ENCODE peak calls at places on chromosomes 3 and 15, in ten cellular contexts. One of them, this sample, is unnamed.

GRCh38 chr3:166444336-166444735 is 607.1 kb upstream of the BCHE start:
- DNase-seq in heart right ventricle: no peak
- DNase-seq in tibial nerve: no peak
- DNase-seq in PC-9: no peak
- DNase-seq in lower lobe of right lung: no peak
- DNase-seq in vagina: no peak
- DNase-seq in endothelial cell of umbilical vein: no peak
- DNase-seq in MM.1S: no peak
- DNase-seq in stomach: no peak
- DNase-seq in gastrocnemius medialis: no peak
- DNase-seq in this sample: no peak

GRCh38 chr3:24220859-24221657 is 273.6 kb downstream of the THRB start:
- DNase-seq in heart right ventricle: no peak
- DNase-seq in vagina: no peak
- DNase-seq in stomach: no peak
- DNase-seq in lower lobe of right lung: no peak
- DNase-seq in tibial nerve: no peak
- DNase-seq in gastrocnemius medialis: peak; percentile 24
- DNase-seq in MM.1S: no peak
- DNase-seq in PC-9: peak; percentile 83
- DNase-seq in endothelial cell of umbilical vein: peak; percentile 79
- DNase-seq in this sample: peak; percentile 77

GRCh38 chr15:77748078-77749064 is 115.7 kb upstream of the LINGO1 start:
- DNase-seq in endothelial cell of umbilical vein: no peak
- DNase-seq in stomach: no peak
- DNase-seq in tibial nerve: no peak
- DNase-seq in gastrocnemius medialis: no peak
- DNase-seq in PC-9: no peak
- DNase-seq in heart right ventricle: no peak
- DNase-seq in MM.1S: no peak
- DNase-seq in lower lobe of right lung: no peak
- DNase-seq in vagina: no peak
- DNase-seq in this sample: no peak

GRCh38 chr3:136804164-136804563 is 14.8 kb upstream of the SLC35G2 start:
- DNase-seq in lower lobe of right lung: no peak
- DNase-seq in heart right ventricle: no peak
- DNase-seq in gastrocnemius medialis: no peak
- DNase-seq in endothelial cell of umbilical vein: no peak
- DNase-seq in MM.1S: no peak
- DNase-seq in PC-9: no peak
- DNase-seq in stomach: no peak
- DNase-seq in tibial nerve: no peak
- DNase-seq in vagina: no peak
- DNase-seq in this sample: no peak

GRCh38 chr3:143307613-143308183 is 188.1 kb downstream of the CHST2 start:
- DNase-seq in vagina: no peak
- DNase-seq in gastrocnemius medialis: no peak
- DNase-seq in MM.1S: peak; percentile 28
- DNase-seq in heart right ventricle: peak; percentile 21
- DNase-seq in lower lobe of right lung: no peak
- DNase-seq in endothelial cell of umbilical vein: peak; percentile 81
- DNase-seq in stomach: peak; percentile 37
- DNase-seq in PC-9: no peak
- DNase-seq in tibial nerve: no peak
- DNase-seq in this sample: no peak

GRCh38 chr15:74788716-74789151 is 6.9 kb downstream of the CSK start:
- DNase-seq in stomach: no peak
- DNase-seq in heart right ventricle: no peak
- DNase-seq in tibial nerve: no peak
- DNase-seq in endothelial cell of umbilical vein: no peak
- DNase-seq in gastrocnemius medialis: no peak
- DNase-seq in PC-9: no peak
- DNase-seq in vagina: no peak
- DNase-seq in MM.1S: peak; percentile 81
- DNase-seq in lower lobe of right lung: no peak
- DNase-seq in this sample: no peak

GRCh38 chr3:114213262-114213668 is 24.1 kb downstream of the ZNF80 start:
- DNase-seq in PC-9: no peak
- DNase-seq in lower lobe of right lung: no peak
- DNase-seq in endothelial cell of umbilical vein: peak; percentile 82
- DNase-seq in gastrocnemius medialis: no peak
- DNase-seq in stomach: no peak
- DNase-seq in heart right ventricle: no peak
- DNase-seq in MM.1S: no peak
- DNase-seq in tibial nerve: no peak
- DNase-seq in vagina: no peak
- DNase-seq in this sample: no peak

GRCh38 chr3:63964287-63965073 is 52.3 kb upstream of the SCAANT1 start:
- DNase-seq in gastrocnemius medialis: no peak
- DNase-seq in tibial nerve: no peak
- DNase-seq in stomach: no peak
- DNase-seq in MM.1S: no peak
- DNase-seq in endothelial cell of umbilical vein: no peak
- DNase-seq in PC-9: no peak
- DNase-seq in lower lobe of right lung: no peak
- DNase-seq in vagina: no peak
- DNase-seq in heart right ventricle: no peak
- DNase-seq in this sample: no peak

GRCh38 chr3:129577356-129577755 is 29.1 kb downstream of the PLXND1 start:
- DNase-seq in lower lobe of right lung: no peak
- DNase-seq in tibial nerve: peak; percentile 64
- DNase-seq in gastrocnemius medialis: peak; percentile 46
- DNase-seq in PC-9: no peak
- DNase-seq in MM.1S: no peak
- DNase-seq in heart right ventricle: peak; percentile 75
- DNase-seq in stomach: no peak
- DNase-seq in endothelial cell of umbilical vein: no peak
- DNase-seq in vagina: no peak
- DNase-seq in this sample: peak; percentile 87

GRCh38 chr3:38561746-38562466 is 65.8 kb downstream of the EXOG start:
- DNase-seq in gastrocnemius medialis: peak; percentile 6
- DNase-seq in vagina: no peak
- DNase-seq in lower lobe of right lung: peak; percentile 16
- DNase-seq in MM.1S: no peak
- DNase-seq in PC-9: no peak
- DNase-seq in heart right ventricle: no peak
- DNase-seq in stomach: no peak
- DNase-seq in tibial nerve: no peak
- DNase-seq in endothelial cell of umbilical vein: no peak
- DNase-seq in this sample: no peak

GRCh38 chr15:31458591-31458990 is 132.0 kb downstream of the KLF13 start:
- DNase-seq in gastrocnemius medialis: no peak
- DNase-seq in vagina: no peak
- DNase-seq in tibial nerve: no peak
- DNase-seq in lower lobe of right lung: no peak
- DNase-seq in heart right ventricle: no peak
- DNase-seq in stomach: peak; percentile 1
- DNase-seq in PC-9: no peak
- DNase-seq in MM.1S: no peak
- DNase-seq in endothelial cell of umbilical vein: no peak
- DNase-seq in this sample: no peak

GRCh38 chr3:88057650-88058321 is 1.0 kb downstream of the CGGBP1 start:
- DNase-seq in endothelial cell of umbilical vein: peak; percentile 56
- DNase-seq in stomach: no peak
- DNase-seq in MM.1S: peak; percentile 12
- DNase-seq in vagina: no peak
- DNase-seq in lower lobe of right lung: no peak
- DNase-seq in heart right ventricle: no peak
- DNase-seq in gastrocnemius medialis: no peak
- DNase-seq in PC-9: no peak
- DNase-seq in tibial nerve: no peak
- DNase-seq in this sample: no peak

GRCh38 chr15:89442155-89442554 is 54.2 kb downstream of the RHCG start:
- DNase-seq in endothelial cell of umbilical vein: no peak
- DNase-seq in tibial nerve: no peak
- DNase-seq in lower lobe of right lung: no peak
- DNase-seq in heart right ventricle: no peak
- DNase-seq in stomach: no peak
- DNase-seq in vagina: no peak
- DNase-seq in MM.1S: no peak
- DNase-seq in PC-9: no peak
- DNase-seq in gastrocnemius medialis: no peak
- DNase-seq in this sample: no peak
- H3K27me3 ChIP-seq in endothelial cell of umbilical vein: peaks cover 7% of the 10 kb centered on the region
- H3K27me3 ChIP-seq in tibial nerve: no peaks in the 10 kb centered on the region
- H3K27me3 ChIP-seq in lower lobe of right lung: peaks cover 26% of the 10 kb centered on the region
- H3K27me3 ChIP-seq in heart right ventricle: peaks cover 5% of the 10 kb centered on the region
- H3K27me3 ChIP-seq in stomach: peaks cover 91% of the 10 kb centered on the region
- H3K27me3 ChIP-seq in vagina: no peaks in the 10 kb centered on the region
- H3K27me3 ChIP-seq in MM.1S: no peaks in the 10 kb centered on the region
- H3K27me3 ChIP-seq in PC-9: peaks cover 34% of the 10 kb centered on the region
- H3K27me3 ChIP-seq in gastrocnemius medialis: peaks cover 4% of the 10 kb centered on the region
- H3K27me3 ChIP-seq in this sample: no peaks in the 10 kb centered on the region

DNA sequence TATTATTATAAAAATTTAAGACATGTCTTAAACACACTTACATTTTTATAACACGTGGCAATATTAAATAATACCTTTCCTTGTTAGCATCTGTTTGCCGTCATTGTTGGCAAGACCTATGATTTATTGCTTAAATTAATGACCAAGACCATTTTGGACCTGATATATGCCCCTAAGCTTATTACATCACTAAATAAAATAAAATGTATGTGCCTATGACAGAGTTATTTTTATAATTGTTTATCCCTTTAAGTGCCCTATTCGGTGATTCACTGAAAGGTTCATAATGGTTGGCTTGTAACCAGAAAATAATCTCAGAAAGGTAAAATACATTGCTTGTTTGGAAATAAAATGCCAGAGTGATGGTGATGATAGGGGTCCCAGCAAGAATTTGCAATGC is 17.5 kb downstream of the CDIN1 start:
- DNase-seq in gastrocnemius medialis: no peak
- DNase-seq in vagina: no peak
- DNase-seq in stomach: no peak
- DNase-seq in endothelial cell of umbilical vein: no peak
- DNase-seq in MM.1S: no peak
- DNase-seq in lower lobe of right lung: no peak
- DNase-seq in tibial nerve: no peak
- DNase-seq in heart right ventricle: no peak
- DNase-seq in PC-9: no peak
- DNase-seq in this sample: no peak
- H3K4me1 ChIP-seq in gastrocnemius medialis: peaks cover 44% of the 10 kb centered on the region
- H3K4me1 ChIP-seq in vagina: peaks cover 27% of the 10 kb centered on the region
- H3K4me1 ChIP-seq in stomach: no peaks in the 10 kb centered on the region
- H3K4me1 ChIP-seq in endothelial cell of umbilical vein: no peaks in the 10 kb centered on the region
- H3K4me1 ChIP-seq in MM.1S: peaks cover 12% of the 10 kb centered on the region
- H3K4me1 ChIP-seq in lower lobe of right lung: no peaks in the 10 kb centered on the region
- H3K4me1 ChIP-seq in tibial nerve: peaks cover 6% of the 10 kb centered on the region
- H3K4me1 ChIP-seq in heart right ventricle: peaks cover 21% of the 10 kb centered on the region
- H3K4me1 ChIP-seq in PC-9: no peaks in the 10 kb centered on the region
- H3K4me1 ChIP-seq in this sample: peaks cover 3% of the 10 kb centered on the region

DNA sequence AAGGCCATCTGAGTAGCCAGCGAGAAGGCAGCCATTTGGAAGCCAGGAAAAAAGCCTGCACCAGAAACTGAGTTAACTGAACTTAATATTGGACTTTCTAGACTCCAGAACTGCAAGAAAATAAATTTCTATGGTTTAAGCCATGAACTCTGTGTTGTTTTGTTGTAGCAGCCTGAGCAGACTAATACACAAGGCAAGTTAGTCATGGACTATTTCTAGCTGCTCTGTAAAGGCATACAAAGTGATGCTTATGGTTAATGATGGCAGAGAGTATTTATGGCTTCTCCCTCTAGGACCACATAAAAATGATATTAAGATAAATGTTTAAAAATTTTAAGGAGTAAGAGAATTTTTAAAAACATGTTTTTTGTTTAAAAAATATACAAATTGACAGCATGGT is 37.1 kb downstream of the PROS1 start:
- DNase-seq in endothelial cell of umbilical vein: no peak
- DNase-seq in gastrocnemius medialis: no peak
- DNase-seq in tibial nerve: no peak
- DNase-seq in lower lobe of right lung: no peak
- DNase-seq in heart right ventricle: no peak
- DNase-seq in MM.1S: no peak
- DNase-seq in stomach: no peak
- DNase-seq in PC-9: no peak
- DNase-seq in vagina: no peak
- DNase-seq in this sample: no peak
- H3K9me3 ChIP-seq in endothelial cell of umbilical vein: no peaks in the 10 kb centered on the region
- H3K9me3 ChIP-seq in gastrocnemius medialis: no peaks in the 10 kb centered on the region
- H3K9me3 ChIP-seq in tibial nerve: no peaks in the 10 kb centered on the region
- H3K9me3 ChIP-seq in lower lobe of right lung: no peaks in the 10 kb centered on the region
- H3K9me3 ChIP-seq in heart right ventricle: no peaks in the 10 kb centered on the region
- H3K9me3 ChIP-seq in MM.1S: no peaks in the 10 kb centered on the region
- H3K9me3 ChIP-seq in stomach: no peaks in the 10 kb centered on the region
- H3K9me3 ChIP-seq in PC-9: peaks cover 3% of the 10 kb centered on the region
- H3K9me3 ChIP-seq in vagina: no peaks in the 10 kb centered on the region
- H3K9me3 ChIP-seq in this sample: peaks cover 2% of the 10 kb centered on the region

GRCh38 chr3:59289836-59290235 is 240.0 kb upstream of the CFAP20DC start:
- DNase-seq in tibial nerve: no peak
- DNase-seq in vagina: no peak
- DNase-seq in endothelial cell of umbilical vein: no peak
- DNase-seq in PC-9: no peak
- DNase-seq in lower lobe of right lung: no peak
- DNase-seq in gastrocnemius medialis: no peak
- DNase-seq in heart right ventricle: no peak
- DNase-seq in stomach: no peak
- DNase-seq in MM.1S: no peak
- DNase-seq in this sample: no peak
- H3K27me3 ChIP-seq in tibial nerve: no peaks in the 10 kb centered on the region
- H3K27me3 ChIP-seq in vagina: no peaks in the 10 kb centered on the region
- H3K27me3 ChIP-seq in endothelial cell of umbilical vein: no peaks in the 10 kb centered on the region
- H3K27me3 ChIP-seq in PC-9: no peaks in the 10 kb centered on the region
- H3K27me3 ChIP-seq in lower lobe of right lung: no peaks in the 10 kb centered on the region
- H3K27me3 ChIP-seq in gastrocnemius medialis: no peaks in the 10 kb centered on the region
- H3K27me3 ChIP-seq in heart right ventricle: no peaks in the 10 kb centered on the region
- H3K27me3 ChIP-seq in stomach: no peaks in the 10 kb centered on the region
- H3K27me3 ChIP-seq in MM.1S: no peaks in the 10 kb centered on the region
- H3K27me3 ChIP-seq in this sample: peaks cover 2% of the 10 kb centered on the region

GRCh38 chr3:18354706-18355105 is 70.4 kb downstream of the SATB1 start:
- DNase-seq in gastrocnemius medialis: no peak
- DNase-seq in tibial nerve: no peak
- DNase-seq in heart right ventricle: no peak
- DNase-seq in lower lobe of right lung: no peak
- DNase-seq in PC-9: no peak
- DNase-seq in vagina: no peak
- DNase-seq in MM.1S: no peak
- DNase-seq in stomach: no peak
- DNase-seq in endothelial cell of umbilical vein: no peak
- DNase-seq in this sample: no peak

GRCh38 chr3:18355819-18356218 is 69.3 kb downstream of the SATB1 start:
- DNase-seq in endothelial cell of umbilical vein: no peak
- DNase-seq in stomach: no peak
- DNase-seq in tibial nerve: no peak
- DNase-seq in heart right ventricle: no peak
- DNase-seq in MM.1S: no peak
- DNase-seq in PC-9: no peak
- DNase-seq in gastrocnemius medialis: no peak
- DNase-seq in lower lobe of right lung: no peak
- DNase-seq in vagina: no peak
- DNase-seq in this sample: no peak

GRCh38 chr3:18351823-18352744 is 73.1 kb downstream of the SATB1 start:
- DNase-seq in endothelial cell of umbilical vein: no peak
- DNase-seq in lower lobe of right lung: peak; percentile 62
- DNase-seq in PC-9: no peak
- DNase-seq in MM.1S: no peak
- DNase-seq in vagina: no peak
- DNase-seq in heart right ventricle: no peak
- DNase-seq in tibial nerve: no peak
- DNase-seq in stomach: peak; percentile 80
- DNase-seq in gastrocnemius medialis: no peak
- DNase-seq in this sample: peak; percentile 67

GRCh38 chr3:18349197-18349798 is 75.8 kb downstream of the SATB1 start:
- DNase-seq in gastrocnemius medialis: no peak
- DNase-seq in MM.1S: no peak
- DNase-seq in tibial nerve: no peak
- DNase-seq in stomach: no peak
- DNase-seq in PC-9: no peak
- DNase-seq in vagina: no peak
- DNase-seq in heart right ventricle: no peak
- DNase-seq in lower lobe of right lung: no peak
- DNase-seq in endothelial cell of umbilical vein: no peak
- DNase-seq in this sample: no peak

GRCh38 chr3:18351069-18351628 is 74.0 kb downstream of the SATB1 start:
- DNase-seq in gastrocnemius medialis: no peak
- DNase-seq in vagina: no peak
- DNase-seq in endothelial cell of umbilical vein: no peak
- DNase-seq in tibial nerve: no peak
- DNase-seq in PC-9: no peak
- DNase-seq in lower lobe of right lung: no peak
- DNase-seq in stomach: no peak
- DNase-seq in heart right ventricle: no peak
- DNase-seq in MM.1S: no peak
- DNase-seq in this sample: no peak
- H3K4me1 ChIP-seq in gastrocnemius medialis: no peaks in the 10 kb centered on the region
- H3K4me1 ChIP-seq in vagina: no peaks in the 10 kb centered on the region
- H3K4me1 ChIP-seq in endothelial cell of umbilical vein: no peaks in the 10 kb centered on the region
- H3K4me1 ChIP-seq in tibial nerve: no peaks in the 10 kb centered on the region
- H3K4me1 ChIP-seq in PC-9: no peaks in the 10 kb centered on the region
- H3K4me1 ChIP-seq in lower lobe of right lung: no peaks in the 10 kb centered on the region
- H3K4me1 ChIP-seq in stomach: no peaks in the 10 kb centered on the region
- H3K4me1 ChIP-seq in heart right ventricle: no peaks in the 10 kb centered on the region
- H3K4me1 ChIP-seq in MM.1S: no peaks in the 10 kb centered on the region
- H3K4me1 ChIP-seq in this sample: no peaks in the 10 kb centered on the region